ENCODE peak calls at places on chromosomes 3 and 15, in four cellular contexts. V is IMR-90, P is H9, A is neuronal stem cell. C is an unnamed sample.
A peak's percentile ranks its signal among the peaks of the same experiment; 100 is the strongest.

GRCh38 chr3:82080792-82081191 is 319.3 kb upstream of the GBE1 start:
- DNase-seq in V (no peak), P (no peak), A (no peak), C (peak; percentile 14)

GRCh38 chr3:187920871-187921270 is 175.6 kb upstream of the BCL6 start:
- DNase-seq in V (peak; percentile 57), P (no peak), A (no peak), C (no peak)

GRCh38 chr15:25847066-25847465 is 16.1 kb downstream of the ATP10A start:
- DNase-seq in V (no peak), P (no peak), A (no peak), C (no peak)

GRCh38 chr3:141019244-141019643 is 31.9 kb upstream of the SPSB4 start:
- DNase-seq in V (no peak), P (peak; percentile 30), A (no peak), C (no peak)

GRCh38 chr3:182957676-182958075 is 22.7 kb downstream of the DCUN1D1 start:
- DNase-seq in V (no peak), P (no peak), A (no peak), C (no peak)

GRCh38 chr3:29392625-29393388 is 111.9 kb downstream of the RBMS3 start:
- DNase-seq in V (no peak), P (no peak), A (no peak), C (no peak)

GRCh38 chr3:134066539-134067310 is 37.0 kb upstream of the SLCO2A1 start:
- DNase-seq in V (no peak), P (no peak), A (no peak), C (no peak)

GRCh38 chr15:40769310-40770146 is at the start of gene C15orf62:
- DNase-seq in V (peak; percentile 31), P (no peak), A (no peak), C (no peak)

GRCh38 chr15:58864602-58865419 is 68.7 kb downstream of the SLTM start:
- DNase-seq in V (no peak), P (peak; percentile 76), A (no peak), C (peak; percentile 65)

GRCh38 chr15:63052961-63053698 is 10.6 kb downstream of the TPM1 start:
- DNase-seq in V (no peak), P (no peak), A (no peak), C (peak; percentile 97)
- H2AK5ac ChIP-seq in V (peak overlapping the region; percentile 78), P (no peak overlapping the region), A (no peak overlapping the region), C (no peak overlapping the region)

GRCh38 chr3:129625071-129625874 is 18.8 kb upstream of the PLXND1 start:
- DNase-seq in V (no peak), P (peak; percentile 78), A (no peak), C (no peak)
- H2BK15ac ChIP-seq in V (peak overlapping the region; percentile 91), P (no peak overlapping the region), A (peak overlapping the region; percentile 99), C (no peak overlapping the region)

GRCh38 chr3:10983219-10983916 is 9.2 kb upstream of the SLC6A1 start:
- DNase-seq in V (peak; percentile 17), P (peak; percentile 63), A (peak; percentile 49), C (peak; percentile 80)

GRCh38 chr3:10981031-10981430 is 11.5 kb upstream of the SLC6A1 start:
- DNase-seq in V (no peak), P (no peak), A (no peak), C (no peak)

GRCh38 chr3:10981961-10982360 is 10.6 kb upstream of the SLC6A1 start:
- DNase-seq in V (no peak), P (no peak), A (no peak), C (no peak)

GRCh38 chr3:10984371-10984896 is 8.1 kb upstream of the SLC6A1 start:
- DNase-seq in V (no peak), P (no peak), A (no peak), C (no peak)

DNA sequence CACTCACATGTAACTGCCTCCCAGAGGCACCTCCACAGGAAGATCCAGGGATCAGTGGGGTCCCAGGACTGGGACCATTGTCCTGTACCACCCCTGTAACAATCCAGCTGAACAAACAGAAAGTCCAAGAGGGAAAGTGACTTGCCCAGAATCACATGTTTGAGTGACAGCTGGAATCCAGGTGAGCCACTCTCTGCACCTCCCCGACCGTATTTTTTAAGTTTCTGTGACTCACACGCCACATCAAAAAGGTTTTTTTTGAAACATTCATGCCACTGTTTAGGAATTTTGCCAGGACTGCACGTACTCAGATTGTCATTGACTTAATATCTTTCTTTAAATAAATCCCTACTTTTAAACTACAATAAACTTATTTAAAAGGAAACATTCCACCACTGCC is 9.8 kb upstream of the SLC6A1 start:
- DNase-seq in V (no peak), P (no peak), A (no peak), C (no peak)
- H2AK5ac ChIP-seq in V (no peak overlapping the region), P (no peak overlapping the region), A (no peak overlapping the region), C (no peak overlapping the region)

GRCh38 chr3:151085227-151085888 is at the start of gene MED12L:
- DNase-seq in V (peak; percentile 74), P (peak; percentile 79), A (peak; percentile 79), C (peak; percentile 91)
- H2BK15ac ChIP-seq in V (no peak within 1 kb of the TSS), P (no peak within 1 kb of the TSS), A (peak within 1 kb of the TSS; percentile 52), C (peak within 1 kb of the TSS; percentile 9)

GRCh38 chr3:118782755-118783202 is 251.9 kb downstream of the IGSF11 start:
- DNase-seq in V (no peak), P (no peak), A (no peak), C (peak; percentile 21)
- H2AK5ac ChIP-seq in V (no peak overlapping the region), P (no peak overlapping the region), A (no peak overlapping the region), C (no peak overlapping the region)

DNA sequence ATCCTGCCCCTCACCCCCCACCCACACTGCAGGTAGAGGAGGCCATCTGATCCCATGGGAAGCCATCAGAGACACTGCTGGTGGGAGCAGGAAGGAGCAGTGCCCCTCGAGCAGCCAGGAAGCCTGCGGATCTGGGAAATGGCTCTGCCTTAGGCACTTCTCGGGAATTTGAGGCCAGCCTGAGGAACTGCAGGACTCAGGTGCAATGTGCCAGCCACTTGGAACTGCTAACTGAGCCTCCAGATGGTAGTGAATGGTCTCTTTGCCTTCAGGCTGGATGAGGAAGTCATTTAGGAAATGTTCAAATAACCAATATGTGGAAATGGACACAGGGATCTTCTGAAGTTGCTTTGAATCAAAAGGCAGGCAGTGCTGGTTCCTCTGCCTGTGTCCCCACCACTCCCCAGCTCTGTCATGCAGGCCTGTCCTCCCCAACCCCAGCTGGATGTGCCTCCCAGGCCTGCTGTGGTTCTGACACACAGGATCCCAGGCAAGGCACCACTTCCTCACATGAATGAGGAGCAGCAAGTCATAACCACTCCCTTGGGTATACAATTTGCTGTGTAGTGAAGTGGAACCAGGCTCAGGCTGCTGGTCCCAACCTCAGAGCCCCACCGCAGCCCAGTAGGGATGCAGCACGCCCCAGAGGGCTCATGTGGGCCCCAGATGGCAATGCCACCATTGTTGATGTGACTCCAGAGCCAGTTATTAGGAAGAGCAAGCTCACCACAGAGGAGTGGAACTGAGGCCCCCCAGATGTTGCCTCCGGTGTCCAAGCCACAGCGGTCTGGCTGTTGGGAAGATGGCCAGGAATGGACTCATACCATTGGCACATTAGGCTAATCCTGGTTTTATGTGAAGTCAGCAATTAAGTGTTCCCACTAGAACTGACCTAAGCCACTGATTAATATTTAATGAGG is 46.5 kb upstream of the LIMD1 start:
- DNase-seq in V (no peak), P (no peak), A (no peak), C (no peak)
- H2BK15ac ChIP-seq in V (no peak overlapping the region), P (no peak overlapping the region), A (no peak overlapping the region), C (no peak overlapping the region)

GRCh38 chr3:128426128-128426921 is 40.4 kb downstream of the DNAJB8 start:
- DNase-seq in V (no peak), P (peak; percentile 73), A (peak; percentile 60), C (peak; percentile 55)
- H2AK5ac ChIP-seq in V (no peak overlapping the region), P (no peak overlapping the region), A (peak overlapping the region; percentile 16), C (no peak overlapping the region)

C was measured in mesendoderm.